ENCODE peak calls at places on chromosomes 7 and 10, in six cellular contexts. P is AG04450; X is stimulated activated CD4-positive, alpha-beta T cell treated with anti-CD3 and anti-CD28 coated beads, Interleukin-2, amount 100 ng/mL, for 24 hours; R is NCI-H460; Q is GM03348; M is Peyer's patch. C is an unnamed sample.
A peak's percentile ranks its signal among the peaks of the same experiment; 100 is the strongest.

GRCh38 chr10:43816351-43817321 is 168.0 kb upstream of the ZNF32 start:
- DNase-seq in P (peak; percentile 47), X (peak; percentile 71), R (no peak), Q (peak; percentile 78), M (peak; percentile 91), C (peak; percentile 51)

GRCh38 chr10:91422915-91423314 is 12.8 kb downstream of the HECTD2 start:
- DNase-seq in P (no peak), X (no peak), R (no peak), Q (no peak), M (no peak), C (no peak)

GRCh38 chr10:14060320-14061070 is 270.2 kb downstream of the FRMD4A start:
- DNase-seq in P (no peak), X (no peak), R (no peak), Q (no peak), M (no peak), C (no peak)

GRCh38 chr10:112369495-112370423 is 4.2 kb upstream of the ACSL5 start:
- DNase-seq in P (no peak), X (no peak), R (no peak), Q (no peak), M (peak; percentile 38), C (no peak)

GRCh38 chr10:71838264-71839211 is 12.5 kb downstream of the PSAP start:
- DNase-seq in P (no peak), X (no peak), R (no peak), Q (peak; percentile 41), M (no peak), C (no peak)

GRCh38 chr10:132507467-132507955 is 30.1 kb upstream of the INPP5A start:
- DNase-seq in P (no peak), X (no peak), R (no peak), Q (no peak), M (peak; percentile 34), C (no peak)

GRCh38 chr7:15461576-15461975 is 100.2 kb downstream of the AGMO start:
- DNase-seq in P (peak; percentile 77), X (no peak), R (no peak), Q (peak; percentile 69), M (no peak), C (no peak)

GRCh38 chr10:88792656-88793055 is 9.9 kb upstream of the LIPM start:
- DNase-seq in P (no peak), X (no peak), R (no peak), Q (peak; percentile 11), M (no peak), C (no peak)

GRCh38 chr10:11175823-11176243 is 158.2 kb downstream of the CELF2 start:
- DNase-seq in P (no peak), X (no peak), R (no peak), Q (no peak), M (peak; percentile 75), C (no peak)

GRCh38 chr10:22849077-22849810 is 78.6 kb upstream of the ARMC3 start:
- DNase-seq in P (no peak), X (no peak), R (no peak), Q (peak; percentile 56), M (peak; percentile 77), C (no peak)

GRCh38 chr10:126919426-126919825 is 14.2 kb downstream of the DOCK1 start:
- DNase-seq in P (no peak), X (no peak), R (no peak), Q (no peak), M (no peak), C (no peak)

GRCh38 chr10:13973742-13974141 is 357.0 kb downstream of the FRMD4A start:
- DNase-seq in P (no peak), X (no peak), R (no peak), Q (no peak), M (no peak), C (no peak)

GRCh38 chr10:17206210-17206709 is 4.8 kb upstream of the TRDMT1 start:
- DNase-seq in P (no peak), X (peak; percentile 40), R (no peak), Q (peak; percentile 48), M (no peak), C (no peak)

GRCh38 chr7:90173127-90173844 is 19.0 kb downstream of the STEAP1 start:
- DNase-seq in P (peak; percentile 46), X (no peak), R (no peak), Q (no peak), M (no peak), C (peak; percentile 13)

GRCh38 chr7:101953248-101953819 is 135.9 kb downstream of the CUX1 start:
- DNase-seq in P (peak; percentile 48), X (no peak), R (no peak), Q (peak; percentile 84), M (no peak), C (peak; percentile 41)

GRCh38 chr10:61822781-61823230 is 78.7 kb upstream of the ARID5B start:
- DNase-seq in P (no peak), X (no peak), R (no peak), Q (peak; percentile 7), M (no peak), C (no peak)

GRCh38 chr10:14569274-14570060 is 205.2 kb downstream of the FAM107B start:
- DNase-seq in P (no peak), X (no peak), R (no peak), Q (no peak), M (peak; percentile 68), C (no peak)

GRCh38 chr7:117119192-117119924 is 166.1 kb downstream of the ST7 start:
- DNase-seq in P (peak; percentile 61), X (peak; percentile 88), R (peak; percentile 85), Q (peak; percentile 57), M (peak; percentile 90), C (no peak)

GRCh38 chr7:47143344-47143743 is 438.6 kb downstream of the TNS3 start:
- DNase-seq in P (peak; percentile 30), X (no peak), R (no peak), Q (peak; percentile 65), M (no peak), C (no peak)